ENCODE peak calls at places on chromosomes 1 and 21, in ten cellular contexts. G, B, Q, S, I, F, E, J, O and R are unnamed samples.

GRCh38 chr1:99725996-99726395 is 40.4 kb downstream of the FRRS1 start:
- DNase-seq in G (no peak), B (no peak), Q (no peak), S (no peak), I (no peak), F (no peak), E (no peak), J (no peak), O (no peak), R (no peak)

GRCh38 chr1:84619383-84620093 is 45.3 kb upstream of the CTBS start:
- DNase-seq in G (peak; percentile 21), B (peak; percentile 53), Q (no peak), S (peak; percentile 81), I (no peak), F (peak; percentile 18), E (peak; percentile 36), J (no peak), O (peak; percentile 71), R (peak; percentile 84)

GRCh38 chr1:156805766-156806511 is 10.7 kb downstream of the SH2D2A start:
- DNase-seq in G (no peak), B (peak; percentile 98), Q (no peak), S (peak; percentile 92), I (peak; percentile 48), F (no peak), E (no peak), J (no peak), O (no peak), R (peak; percentile 81)

GRCh38 chr1:211501671-211502413 is 9.9 kb upstream of the RD3 start:
- DNase-seq in G (no peak), B (peak; percentile 59), Q (no peak), S (no peak), I (no peak), F (no peak), E (no peak), J (no peak), O (no peak), R (no peak)

GRCh38 chr1:26957306-26957705 is 3.0 kb downstream of the KDF1 start:
- DNase-seq in G (no peak), B (no peak), Q (no peak), S (no peak), I (no peak), F (no peak), E (no peak), J (no peak), O (no peak), R (no peak)

GRCh38 chr1:115164484-115164883 is 75.2 kb upstream of the TSPAN2 start:
- DNase-seq in G (no peak), B (no peak), Q (no peak), S (peak; percentile 33), I (no peak), F (no peak), E (no peak), J (no peak), O (no peak), R (peak; percentile 42)

GRCh38 chr21:34582506-34583150 is 32.3 kb downstream of the RCAN1 start:
- DNase-seq in G (no peak), B (peak; percentile 72), Q (no peak), S (peak; percentile 65), I (no peak), F (no peak), E (no peak), J (no peak), O (no peak), R (peak; percentile 58)

GRCh38 chr21:41778974-41779600 is 12.2 kb upstream of the RIPK4 start:
- DNase-seq in G (no peak), B (no peak), Q (no peak), S (no peak), I (peak; percentile 66), F (peak; percentile 43), E (no peak), J (peak; percentile 22), O (no peak), R (no peak)

GRCh38 chr1:42936309-42937078 is 22.2 kb downstream of the SLC2A1 start:
- DNase-seq in G (no peak), B (peak; percentile 92), Q (no peak), S (peak; percentile 71), I (peak; percentile 77), F (no peak), E (no peak), J (no peak), O (no peak), R (peak; percentile 66)

GRCh38 chr21:35234725-35235124 is 185.6 kb upstream of the RUNX1 start:
- DNase-seq in G (no peak), B (no peak), Q (no peak), S (no peak), I (no peak), F (no peak), E (no peak), J (no peak), O (no peak), R (peak; percentile 82)

GRCh38 chr1:180953791-180954721 is 41.4 kb downstream of the KIAA1614 start:
- DNase-seq in G (no peak), B (peak; percentile 61), Q (no peak), S (peak; percentile 12), I (peak; percentile 72), F (no peak), E (peak; percentile 62), J (peak; percentile 59), O (peak; percentile 65), R (peak; percentile 75)

GRCh38 chr1:1211541-1212511 is 2.1 kb downstream of the TNFRSF4 start:
- DNase-seq in G (no peak), B (no peak), Q (no peak), S (no peak), I (no peak), F (no peak), E (no peak), J (no peak), O (no peak), R (no peak)

GRCh38 chr21:45846373-45847160 is 135.0 kb upstream of the COL6A1 start:
- DNase-seq in G (no peak), B (peak; percentile 67), Q (no peak), S (peak; percentile 14), I (no peak), F (no peak), E (no peak), J (no peak), O (no peak), R (no peak)

GRCh38 chr1:224329842-224330753 is at the start of gene NVL:
- DNase-seq in G (peak; percentile 20), B (peak; percentile 90), Q (peak; percentile 61), S (peak; percentile 86), I (peak; percentile 88), F (peak; percentile 90), E (peak; percentile 89), J (peak; percentile 86), O (peak; percentile 81), R (peak; percentile 85)

GRCh38 chr1:41411229-41411628 is 50.0 kb downstream of the FOXO6 start:
- DNase-seq in G (no peak), B (no peak), Q (no peak), S (no peak), I (no peak), F (no peak), E (peak; percentile 35), J (no peak), O (no peak), R (no peak)

GRCh38 chr1:210250998-210251679 is 18.5 kb downstream of the SERTAD4 start:
- DNase-seq in G (no peak), B (peak; percentile 55), Q (peak; percentile 32), S (no peak), I (peak; percentile 68), F (peak; percentile 80), E (peak; percentile 86), J (no peak), O (peak; percentile 53), R (peak; percentile 62)

GRCh38 chr1:206674745-206675175 is 9.9 kb upstream of the MAPKAPK2 start:
- DNase-seq in G (peak; percentile 43), B (peak; percentile 100), Q (no peak), S (peak; percentile 100), I (peak; percentile 87), F (no peak), E (no peak), J (no peak), O (no peak), R (peak; percentile 99)